ENCODE peak calls at places on chromosomes 6 and 20, in five cellular contexts. N is activated CD8-positive, alpha-beta T cell treated with anti-CD3 and anti-CD28 coated beads, Interleukin-2, amount 10 ng/mL, durations not matched to agents 7 days and 5 days; P is HT-29; J is A172; M is NCI-H446 treated with DMSO at 0.1 percent for 48 hours. V is an unnamed sample.

GRCh38 chr20:13262701-13263335 is 41.7 kb downstream of the ISM1 start:
- DNase-seq in N (no peak), P (peak), J (peak), M (no peak), V (no peak)

GRCh38 chr6:164396071-164397047 is 913.0 kb downstream of the C6orf118 start:
- DNase-seq in N (no peak), P (no peak), J (peak), M (no peak), V (no peak)

GRCh38 chr6:3291987-3292386 is 33.2 kb downstream of the PSMG4 start:
- DNase-seq in N (no peak), P (no peak), J (no peak), M (no peak), V (no peak)

GRCh38 chr6:116450769-116451740 is 10.1 kb upstream of the CALHM6 start:
- DNase-seq in N (no peak), P (peak), J (no peak), M (no peak), V (no peak)

GRCh38 chr6:11275598-11275997 is 43.1 kb upstream of the NEDD9 start:
- DNase-seq in N (peak), P (peak), J (no peak), M (no peak), V (no peak)

GRCh38 chr6:25173951-25174474 is 105.2 kb upstream of the CARMIL1 start:
- DNase-seq in N (no peak), P (peak), J (peak), M (no peak), V (no peak)

GRCh38 chr6:131139599-131139998 is 4.3 kb downstream of the AKAP7 start:
- DNase-seq in N (no peak), P (no peak), J (no peak), M (no peak), V (no peak)

GRCh38 chr6:36911946-36912555 is 26.3 kb downstream of the C6orf89 start:
- DNase-seq in N (peak), P (peak), J (no peak), M (no peak), V (no peak)

GRCh38 chr20:59077705-59078104 is 35.1 kb upstream of the PRELID3B start:
- DNase-seq in N (no peak), P (no peak), J (no peak), M (no peak), V (no peak)

GRCh38 chr6:56652994-56653393 is 10.3 kb upstream of the DST start:
- DNase-seq in N (no peak), P (no peak), J (peak), M (peak), V (no peak)

GRCh38 chr6:90619221-90619620 is 32.3 kb upstream of the MAP3K7 start:
- DNase-seq in N (no peak), P (no peak), J (no peak), M (no peak), V (no peak)

V was measured in activated T-helper 2 cell treated with anti-CD3 and anti-CD28 coated beads, Interferon-gamma antibody, Interleukin-2, Interleukin-4, amounts not matched to agents 10 μg/mL and 5 μg/mL and 100 μg/mL, durations not matched to agents 14 hours and 24 hours and 36 hours.